ENCODE peak calls at places on chromosomes 2 and 18, in five cellular contexts. Y is cardiac muscle cell, L is small intestine, E is occipital lobe, B is GM20000. U is an unnamed sample.

GRCh38 chr2:76311713-76312112 is 601.0 kb upstream of the GCFC2 start:
- DNase-seq in Y (no peak), L (no peak), E (no peak), B (no peak), U (no peak)

GRCh38 chr2:144571770-144572169 is 51.9 kb upstream of the ZEB2 start:
- DNase-seq in Y (no peak), L (no peak), E (no peak), B (no peak), U (no peak)

GRCh38 chr18:10787293-10787901 is 261.6 kb downstream of the NAPG start:
- DNase-seq in Y (peak; percentile 94), L (peak; percentile 68), E (no peak), B (peak; percentile 73), U (peak; percentile 50)

GRCh38 chr2:233844064-233844807 is 10.1 kb downstream of the HJURP start:
- DNase-seq in Y (no peak), L (no peak), E (no peak), B (no peak), U (no peak)

GRCh38 chr2:112583497-112584133 is 794 bp upstream of the CHCHD5 start:
- DNase-seq in Y (peak; percentile 21), L (peak; percentile 37), E (no peak), B (no peak), U (no peak)

GRCh38 chr18:79511271-79511670 is 115.5 kb downstream of the NFATC1 start:
- DNase-seq in Y (no peak), L (no peak), E (no peak), B (no peak), U (no peak)

GRCh38 chr2:61018319-61018750 is 280 bp upstream of the PUS10 start:
- DNase-seq in Y (peak; percentile 72), L (no peak), E (no peak), B (no peak), U (no peak)

GRCh38 chr2:109030870-109031480 is 42.0 kb upstream of the EDAR start:
- DNase-seq in Y (no peak), L (no peak), E (no peak), B (no peak), U (no peak)

GRCh38 chr18:34807106-34807796 is 97.2 kb downstream of the DTNA start:
- DNase-seq in Y (no peak), L (no peak), E (no peak), B (no peak), U (no peak)

GRCh38 chr18:73520229-73520628 is 627.4 kb downstream of the FBXO15 start:
- DNase-seq in Y (no peak), L (no peak), E (no peak), B (no peak), U (no peak)

U was measured in NCI-H1048.